ENCODE peak calls at places on chromosomes 13 and 19, in five cellular contexts. L is colonic mucosa, S is ascending aorta, K is upper lobe of right lung, Y is neural progenitor cell. O is an unnamed sample.

GRCh38 chr13:108915095-108915633 is 285.8 kb downstream of the MYO16 start:
- DNase-seq in Y (no peak), S (no peak), L (no peak), K (no peak), O (no peak)

GRCh38 chr13:68234278-68234677 is 1004.1 kb upstream of the PCDH9 start:
- DNase-seq in S (no peak), Y (peak; percentile 36), L (no peak), K (no peak), O (no peak)

GRCh38 chr13:37369618-37370017 is 228.9 kb downstream of the POSTN start:
- DNase-seq in L (no peak), S (no peak), Y (no peak), K (no peak), O (no peak)

GRCh38 chr19:41249707-41250423 is 14.3 kb upstream of the HNRNPUL1 start:
- DNase-seq in S (no peak), K (no peak), L (no peak), Y (no peak), O (no peak)

GRCh38 chr19:7897289-7897688 is 6.4 kb upstream of the MAP2K7 start:
- DNase-seq in L (no peak), K (no peak), Y (no peak), S (no peak), O (no peak)

GRCh38 chr19:41863209-41863931 is 3.3 kb downstream of the RPS19 start:
- DNase-seq in S (no peak), K (no peak), L (no peak), Y (no peak), O (no peak)

GRCh38 chr19:47776568-47776967 is 1.9 kb upstream of the SELENOW start:
- DNase-seq in Y (no peak), K (no peak), S (no peak), L (peak; percentile 46), O (no peak)

GRCh38 chr19:1213391-1214286 is 8.1 kb downstream of the STK11 start:
- DNase-seq in Y (no peak), L (peak; percentile 78), K (peak; percentile 85), S (peak; percentile 88), O (peak; percentile 81)

GRCh38 chr19:35257113-35257461 is 8.3 kb downstream of the LSR start:
- DNase-seq in S (no peak), Y (no peak), K (peak; percentile 47), L (no peak), O (no peak)

GRCh38 chr13:109254271-109254670 is 532.1 kb downstream of the IRS2 start:
- DNase-seq in Y (peak; percentile 59), K (no peak), L (no peak), S (no peak), O (no peak)

GRCh38 chr19:2255982-2256685 is at the start of gene JSRP1:
- DNase-seq in S (no peak), L (no peak), K (no peak), Y (no peak), O (peak; percentile 52)

GRCh38 chr13:107141767-107142166 is 573.8 kb upstream of the ARGLU1 start:
- DNase-seq in K (no peak), S (no peak), Y (no peak), L (no peak), O (no peak)

GRCh38 chr19:11479470-11480080 is 1.3 kb downstream of the ELAVL3 start:
- DNase-seq in Y (peak; percentile 85), L (peak; percentile 66), K (no peak), S (no peak), O (no peak)

GRCh38 chr19:11705474-11705873 is 33.3 kb downstream of the ZNF823 start:
- DNase-seq in S (no peak), L (no peak), K (no peak), Y (no peak), O (no peak)

GRCh38 chr19:34363094-34363493 is 1.9 kb upstream of the GPI start:
- DNase-seq in L (no peak), Y (peak; percentile 52), S (no peak), K (no peak), O (no peak)

GRCh38 chr13:44972956-44973581 is 16.2 kb downstream of the NUFIP1 start:
- DNase-seq in K (no peak), L (no peak), Y (peak; percentile 32), S (no peak), O (no peak)

GRCh38 chr13:31945202-31945978 is 86.2 kb upstream of the FRY start:
- DNase-seq in K (peak; percentile 83), S (peak; percentile 80), Y (peak; percentile 41), L (peak; percentile 45), O (peak; percentile 71)

GRCh38 chr13:51357928-51358595 is 18.6 kb downstream of the SERPINE3 start:
- DNase-seq in S (no peak), L (no peak), Y (no peak), K (no peak), O (no peak)

GRCh38 chr13:49517461-49517860 is 21.7 kb downstream of the PHF11 start:
- DNase-seq in K (no peak), Y (peak; percentile 56), S (no peak), L (no peak), O (no peak)

DNA sequence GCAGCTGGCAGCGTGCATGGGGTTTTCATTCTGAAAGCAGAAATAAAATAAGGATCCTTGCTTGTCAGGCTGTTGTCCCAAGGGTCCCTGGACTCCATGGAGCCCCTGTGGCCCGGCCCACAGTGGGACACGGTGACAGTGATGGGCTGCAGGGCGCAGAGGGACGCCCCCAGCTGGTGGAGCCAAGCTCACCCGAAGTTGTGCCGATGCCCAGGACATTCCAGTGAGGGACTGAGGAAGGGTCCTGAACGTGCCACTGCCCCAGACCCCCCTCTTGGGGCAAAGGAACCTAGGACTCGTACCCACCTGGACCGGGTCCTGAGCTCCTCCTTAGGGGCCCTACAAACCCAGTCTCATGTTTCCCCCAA is 35.0 kb downstream of the MYO9B start:
- DNase-seq in S (no peak), Y (no peak), K (no peak), L (no peak), O (no peak)
- H3K27ac ChIP-seq in S (peak overlapping the region; percentile 91), Y (no peak overlapping the region), K (peak overlapping the region; percentile 25), L (peak overlapping the region; percentile 49), O (no peak overlapping the region)

DNA sequence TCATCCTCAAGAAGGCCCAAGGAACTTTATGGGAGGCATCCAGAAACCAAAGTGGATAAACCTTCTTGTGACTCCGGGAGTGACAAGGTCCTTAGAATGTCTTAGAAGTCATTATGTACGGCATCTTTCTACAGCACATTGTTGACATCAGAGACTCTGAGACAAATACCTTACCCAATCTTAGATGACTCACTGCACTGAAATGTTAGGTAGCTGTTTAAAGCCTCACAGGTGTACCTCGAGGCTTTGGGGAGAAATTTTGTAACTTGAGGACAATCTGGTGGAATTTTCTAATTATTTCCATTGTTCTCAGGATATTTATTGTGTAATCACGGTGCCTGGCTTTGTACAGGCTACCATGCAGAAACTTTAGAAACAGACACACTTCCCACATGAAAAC is 14.8 kb upstream of the LGALS13 start:
- DNase-seq in S (no peak), L (no peak), Y (no peak), K (no peak), O (no peak)
- H3K27me3 ChIP-seq in S (no peaks in the 10 kb centered on the region), L (no peaks in the 10 kb centered on the region), Y (peaks cover 10% of the 10 kb centered on the region), K (no peaks in the 10 kb centered on the region), O (no peaks in the 10 kb centered on the region)

GRCh38 chr19:31974290-31974689 is 371.1 kb upstream of the ZNF507 start:
- DNase-seq in K (no peak), Y (no peak), S (no peak), L (no peak), O (no peak)
- TF ChIP-seq CTCF in K (no peak), Y (no peak), S (no peak), L (no peak), O (no peak)

GRCh38 chr19:28358604-28359003 is 854.3 kb downstream of the UQCRFS1 start:
- DNase-seq in Y (peak; percentile 14), K (no peak), S (no peak), L (no peak), O (no peak)

DNA sequence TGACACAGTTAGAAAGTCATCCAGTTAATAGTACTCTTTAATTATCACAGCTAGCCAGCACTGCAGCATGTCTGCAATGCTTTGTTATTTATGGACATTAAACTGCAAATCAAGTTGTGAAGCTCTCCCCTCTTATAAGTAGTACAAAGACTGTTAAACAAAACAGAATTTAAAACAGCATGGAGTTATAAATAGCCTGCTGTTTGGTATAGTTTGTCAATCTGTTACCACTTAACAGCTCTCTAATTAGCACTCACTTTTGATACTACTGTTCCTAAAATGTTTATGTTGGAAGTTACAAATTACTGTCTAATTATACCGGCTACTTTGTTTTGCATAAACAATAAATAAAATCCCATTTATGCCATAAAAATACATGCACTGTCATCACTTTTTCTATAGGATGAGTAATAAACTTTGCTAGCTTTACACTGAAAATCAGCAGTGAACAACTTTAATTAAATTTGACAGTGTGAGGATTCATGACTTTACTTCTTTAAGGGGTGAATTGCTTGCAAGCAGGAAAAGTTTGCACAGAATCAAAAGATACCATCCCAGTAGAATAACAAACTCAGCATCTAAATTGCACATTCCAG is 853.0 kb downstream of the UQCRFS1 start:
- DNase-seq in S (no peak), K (no peak), Y (no peak), L (no peak), O (no peak)
- H3K27ac ChIP-seq in S (no peak overlapping the region), K (no peak overlapping the region), Y (no peak overlapping the region), L (no peak overlapping the region), O (no peak overlapping the region)

O was measured in RWPE2.